ENCODE peak calls at places on chromosome 18, in five cellular contexts. E, F, W, J and V are unnamed samples.

GRCh38 chr18:43661570-43661969 is 384.3 kb upstream of the SYT4 start:
- DNase-seq in E (no peak), F (no peak), W (no peak), J (no peak), V (peak; percentile 1)

GRCh38 chr18:49728542-49728941 is 84.8 kb downstream of the ACAA2 start:
- DNase-seq in E (peak; percentile 21), F (no peak), W (no peak), J (peak; percentile 69), V (peak; percentile 61)

GRCh38 chr18:5542393-5543035 is 1.3 kb downstream of the EPB41L3 start:
- DNase-seq in E (no peak), F (no peak), W (no peak), J (peak; percentile 72), V (no peak)

GRCh38 chr18:50142441-50143120 is 52.4 kb downstream of the MYO5B start:
- DNase-seq in E (no peak), F (no peak), W (no peak), J (no peak), V (no peak)

GRCh38 chr18:29838556-29838955 is 1204.0 kb downstream of the DSC3 start:
- DNase-seq in E (no peak), F (no peak), W (no peak), J (no peak), V (peak; percentile 9)

GRCh38 chr18:183769-184168 is 25.4 kb downstream of the USP14 start:
- DNase-seq in E (no peak), F (no peak), W (no peak), J (no peak), V (peak; percentile 11)

GRCh38 chr18:75839041-75839440 is 411.5 kb upstream of the SMIM21 start:
- DNase-seq in E (no peak), F (no peak), W (no peak), J (no peak), V (no peak)

GRCh38 chr18:21741511-21742322 is 1.1 kb downstream of the MIB1 start:
- DNase-seq in E (no peak), F (peak; percentile 37), W (no peak), J (no peak), V (peak; percentile 14)

GRCh38 chr18:35095983-35096676 is 54.9 kb downstream of the MAPRE2 start:
- DNase-seq in E (no peak), F (no peak), W (no peak), J (no peak), V (no peak)

GRCh38 chr18:53909668-53910067 is 314.8 kb downstream of the MBD2 start:
- DNase-seq in E (peak; percentile 3), F (no peak), W (no peak), J (no peak), V (peak; percentile 15)

GRCh38 chr18:58183226-58183625 is 139.2 kb downstream of the NEDD4L start:
- DNase-seq in E (no peak), F (no peak), W (no peak), J (no peak), V (peak; percentile 36)

GRCh38 chr18:34159691-34160185 is 65.0 kb downstream of the NOL4 start:
- DNase-seq in E (no peak), F (no peak), W (no peak), J (no peak), V (no peak)

GRCh38 chr18:60182223-60182622 is 190.4 kb downstream of the MC4R start:
- DNase-seq in E (no peak), F (no peak), W (no peak), J (no peak), V (no peak)

GRCh38 chr18:70280007-70280925 is 8.6 kb upstream of the SOCS6 start:
- DNase-seq in E (no peak), F (no peak), W (no peak), J (no peak), V (peak; percentile 92)

GRCh38 chr18:12336887-12337286 is 28.8 kb downstream of the TUBB6 start:
- DNase-seq in E (no peak), F (no peak), W (no peak), J (no peak), V (peak; percentile 52)

GRCh38 chr18:73688851-73689659 is 458.6 kb downstream of the FBXO15 start:
- DNase-seq in E (no peak), F (no peak), W (no peak), J (peak; percentile 55), V (no peak)

GRCh38 chr18:35291166-35291565 is 1.1 kb upstream of the ZSCAN30 start:
- DNase-seq in E (no peak), F (no peak), W (no peak), J (no peak), V (no peak)

GRCh38 chr18:9918016-9918680 is 4.3 kb downstream of the VAPA start:
- DNase-seq in E (peak; percentile 13), F (no peak), W (no peak), J (no peak), V (peak; percentile 40)

GRCh38 chr18:57359433-57359832 is 7.1 kb downstream of the ST8SIA3 start:
- DNase-seq in E (no peak), F (no peak), W (no peak), J (no peak), V (no peak)

GRCh38 chr18:60966876-60967275 is 366.4 kb upstream of the CDH20 start:
- DNase-seq in E (no peak), F (no peak), W (no peak), J (no peak), V (no peak)

GRCh38 chr18:80229342-80229741 is 18.0 kb downstream of the PARD6G start:
- DNase-seq in E (no peak), F (no peak), W (no peak), J (no peak), V (no peak)

GRCh38 chr18:49819071-49819662 is 5.8 kb upstream of the ACAA2 start:
- DNase-seq in E (no peak), F (no peak), W (no peak), J (no peak), V (peak; percentile 65)

GRCh38 chr18:48889115-48889941 is 61.4 kb downstream of the SMAD7 start:
- DNase-seq in E (no peak), F (peak; percentile 42), W (no peak), J (peak; percentile 94), V (no peak)

GRCh38 chr18:22168360-22168921 is 948 bp upstream of the GATA6 start:
- DNase-seq in E (peak; percentile 60), F (no peak), W (no peak), J (peak; percentile 74), V (peak; percentile 75)

GRCh38 chr18:21145371-21145770 is 33.8 kb upstream of the ROCK1 start:
- DNase-seq in E (no peak), F (no peak), W (no peak), J (no peak), V (no peak)

GRCh38 chr18:28177828-28178635 is 1.1 kb upstream of the CDH2 start:
- DNase-seq in E (peak; percentile 51), F (peak; percentile 71), W (no peak), J (peak; percentile 87), V (no peak)

GRCh38 chr18:49030692-49031443 is 80.1 kb upstream of the SMAD7 start:
- DNase-seq in E (no peak), F (no peak), W (no peak), J (no peak), V (no peak)

GRCh38 chr18:25349926-25350560 is 1.9 kb downstream of the ZNF521 start:
- DNase-seq in E (no peak), F (peak; percentile 42), W (no peak), J (peak; percentile 75), V (no peak)

GRCh38 chr18:74040459-74041332 is 106.9 kb downstream of the FBXO15 start:
- DNase-seq in E (peak; percentile 46), F (no peak), W (peak; percentile 9), J (peak; percentile 52), V (peak; percentile 38)

GRCh38 chr18:61732854-61733253 is 160.0 kb downstream of the RNF152 start:
- DNase-seq in E (no peak), F (no peak), W (no peak), J (peak; percentile 74), V (no peak)

GRCh38 chr18:63150942-63151421 is 168.6 kb downstream of the BCL2 start:
- DNase-seq in E (no peak), F (no peak), W (no peak), J (no peak), V (no peak)

GRCh38 chr18:63147973-63148372 is 171.6 kb downstream of the BCL2 start:
- DNase-seq in E (no peak), F (no peak), W (no peak), J (no peak), V (no peak)

GRCh38 chr18:63148449-63149199 is 170.9 kb downstream of the BCL2 start:
- DNase-seq in E (no peak), F (no peak), W (no peak), J (peak; percentile 79), V (no peak)

GRCh38 chr18:63150326-63150725 is 169.2 kb downstream of the BCL2 start:
- DNase-seq in E (no peak), F (no peak), W (no peak), J (no peak), V (no peak)

GRCh38 chr18:63149200-63149587 is 170.4 kb downstream of the BCL2 start:
- DNase-seq in E (no peak), F (no peak), W (no peak), J (no peak), V (no peak)
- H3K4me1 ChIP-seq in E (no peaks in the 10 kb centered on the region), F (peaks cover 20% of the 10 kb centered on the region), W (peaks cover 41% of the 10 kb centered on the region), J (peaks cover 6% of the 10 kb centered on the region), V (no peaks in the 10 kb centered on the region)

GRCh38 chr18:55407191-55407590 is 180.8 kb downstream of the TCF4 start:
- DNase-seq in E (no peak), F (no peak), W (no peak), J (no peak), V (no peak)

GRCh38 chr18:55407774-55408535 is 180.0 kb downstream of the TCF4 start:
- DNase-seq in E (no peak), F (no peak), W (no peak), J (no peak), V (no peak)

GRCh38 chr18:55405655-55406373 is 182.2 kb downstream of the TCF4 start:
- DNase-seq in E (peak; percentile 26), F (peak; percentile 87), W (no peak), J (peak; percentile 96), V (no peak)

GRCh38 chr18:55404811-55405654 is 183.0 kb downstream of the TCF4 start:
- DNase-seq in E (no peak), F (no peak), W (no peak), J (no peak), V (no peak)

DNA sequence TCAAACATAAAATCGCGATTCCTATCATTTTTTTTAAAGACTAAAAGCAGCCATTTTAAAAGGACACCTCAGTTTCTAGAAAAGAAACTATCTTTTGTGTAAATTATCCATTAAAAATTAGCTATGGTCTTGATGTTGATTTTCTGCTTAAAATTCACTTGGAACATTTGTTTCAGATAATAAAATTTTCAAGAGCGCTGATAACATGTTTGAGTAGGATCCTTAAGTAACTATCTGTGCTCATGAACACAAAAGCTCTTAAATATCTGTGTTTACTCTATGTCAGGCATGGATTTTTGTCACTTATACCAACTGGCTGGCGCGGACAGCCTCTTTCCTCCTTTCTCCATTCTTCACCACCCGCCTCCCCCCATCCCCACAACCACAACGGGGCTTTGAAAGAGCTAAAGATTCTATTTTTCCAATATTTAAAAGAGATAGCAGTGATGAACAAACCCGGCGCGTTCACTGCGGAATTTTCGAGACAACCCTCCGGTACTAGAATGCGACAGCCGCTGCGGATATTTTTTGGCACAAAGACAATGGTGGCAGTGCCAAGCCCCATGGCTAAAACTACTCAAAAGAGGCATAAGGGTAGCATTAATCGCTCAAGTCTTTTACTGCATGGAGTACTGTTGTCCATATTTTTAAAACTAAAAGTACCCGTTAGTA is 181.5 kb downstream of the TCF4 start:
- DNase-seq in E (no peak), F (no peak), W (no peak), J (peak; percentile 48), V (no peak)
- H3K27ac ChIP-seq in E (no peak overlapping the region), F (peak overlapping the region; percentile 81), W (no peak overlapping the region), J (peak overlapping the region; percentile 0), V (no peak overlapping the region)

GRCh38 chr18:67932261-67932660 is 415.7 kb upstream of the DSEL start:
- DNase-seq in E (no peak), F (no peak), W (no peak), J (no peak), V (no peak)
- H3K4me1 ChIP-seq in E (no peaks in the 10 kb centered on the region), F (no peaks in the 10 kb centered on the region), W (no peaks in the 10 kb centered on the region), J (no peaks in the 10 kb centered on the region), V (no peaks in the 10 kb centered on the region)

GRCh38 chr18:55448390-55448789 is 139.6 kb downstream of the TCF4 start:
- DNase-seq in E (no peak), F (no peak), W (no peak), J (no peak), V (no peak)
- H3K27ac ChIP-seq in E (no peak overlapping the region), F (no peak overlapping the region), W (no peak overlapping the region), J (no peak overlapping the region), V (no peak overlapping the region)